ENCODE peak calls at places on chromosomes 11 and 22, in seven cellular contexts. Y is H9, N is neuronal stem cell, I is IMR-90, L is mesenchymal stem cell, Q is mesendoderm, X is trophoblast cell. R is an unnamed sample.

GRCh38 chr11:116866774-116867455 is 29.5 kb upstream of the APOA1 start:
- DNase-seq in I (no peak), Y (no peak), N (no peak), L (no peak), Q (no peak), X (peak; percentile 87), R (no peak)

GRCh38 chr11:45450189-45450588 is 164.0 kb upstream of the SYT13 start:
- DNase-seq in Q (no peak), N (no peak), X (no peak), L (no peak), Y (no peak), I (peak; percentile 29), R (no peak)

GRCh38 chr22:49022816-49023160 is 804.9 kb downstream of the BRD1 start:
- DNase-seq in Y (no peak), L (no peak), X (no peak), N (no peak), Q (no peak), I (no peak), R (no peak)

GRCh38 chr11:79691445-79691844 is 250.6 kb upstream of the TENM4 start:
- DNase-seq in X (no peak), Y (no peak), N (no peak), L (no peak), I (no peak), Q (no peak), R (no peak)

GRCh38 chr11:65111537-65112225 is at the start of gene TM7SF2:
- DNase-seq in N (peak; percentile 93), I (peak; percentile 86), Q (peak; percentile 97), L (peak; percentile 94), Y (peak; percentile 97), X (peak; percentile 95), R (peak; percentile 85)

GRCh38 chr22:30250713-30251267 is 4.2 kb upstream of the LIF start:
- DNase-seq in X (no peak), Q (no peak), N (no peak), I (peak; percentile 86), L (peak; percentile 46), Y (no peak), R (no peak)

GRCh38 chr11:80815752-80816453 is 1375.1 kb upstream of the TENM4 start:
- DNase-seq in X (no peak), Q (no peak), L (peak; percentile 7), Y (no peak), N (no peak), I (no peak), R (no peak)

GRCh38 chr11:118263694-118264567 is at the start of gene MPZL2:
- DNase-seq in X (peak; percentile 3), L (no peak), N (peak; percentile 18), Q (peak; percentile 57), I (no peak), Y (peak; percentile 74), R (no peak)

GRCh38 chr11:46107780-46108179 is 13.5 kb downstream of the PHF21A start:
- DNase-seq in I (no peak), Y (no peak), N (no peak), Q (peak; percentile 18), L (no peak), X (no peak), R (no peak)

GRCh38 chr11:114986365-114986764 is 308.0 kb downstream of the NXPE2 start:
- DNase-seq in Y (no peak), L (no peak), Q (no peak), N (no peak), I (no peak), X (no peak), R (no peak)

GRCh38 chr22:38267086-38267485 is 5.7 kb downstream of the TMEM184B start:
- DNase-seq in Q (no peak), L (peak; percentile 68), Y (peak; percentile 20), I (peak; percentile 31), N (no peak), X (peak; percentile 15), R (no peak)

GRCh38 chr22:48577014-48577690 is 1250.5 kb downstream of the BRD1 start:
- DNase-seq in X (no peak), I (no peak), Q (no peak), N (no peak), L (no peak), Y (peak; percentile 44), R (no peak)

GRCh38 chr22:41915035-41915782 is at the start of gene SHISA8:
- DNase-seq in Y (no peak), X (peak; percentile 55), N (no peak), L (peak; percentile 54), I (peak; percentile 7), Q (peak; percentile 49), R (no peak)

GRCh38 chr22:19722915-19723164 is 499 bp upstream of the GP1BB start:
- DNase-seq in Q (no peak), N (no peak), I (no peak), X (no peak), L (no peak), Y (no peak), R (peak; percentile 77)

GRCh38 chr22:20429254-20430100 is 8.1 kb downstream of the SCARF2 start:
- DNase-seq in Y (peak; percentile 90), L (no peak), X (peak; percentile 86), Q (peak; percentile 77), I (no peak), N (peak; percentile 72), R (peak; percentile 90)

GRCh38 chr11:58575377-58576020 is at the start of gene LPXN:
- DNase-seq in I (peak; percentile 63), X (peak; percentile 17), Q (no peak), L (peak; percentile 18), N (no peak), Y (no peak), R (no peak)

GRCh38 chr22:38222797-38223119 is 21.0 kb downstream of the MAFF start:
- DNase-seq in X (peak; percentile 26), Q (no peak), N (no peak), L (no peak), I (no peak), Y (no peak), R (no peak)

GRCh38 chr11:20840341-20840740 is 171.0 kb downstream of the NELL1 start:
- DNase-seq in Y (no peak), X (no peak), N (no peak), Q (no peak), L (no peak), I (no peak), R (no peak)

GRCh38 chr11:129373489-129373953 is 2.1 kb upstream of the BARX2 start:
- DNase-seq in Y (no peak), N (no peak), I (no peak), Q (peak; percentile 37), X (peak; percentile 64), L (peak; percentile 15), R (no peak)

GRCh38 chr22:24107668-24108067 is 73.6 kb upstream of the SUSD2 start:
- DNase-seq in Q (no peak), X (no peak), I (peak; percentile 90), L (no peak), N (no peak), Y (no peak), R (no peak)

GRCh38 chr11:1503708-1504104 is 17.1 kb upstream of the MOB2 start:
- DNase-seq in N (no peak), I (no peak), Q (no peak), X (no peak), L (no peak), Y (no peak), R (no peak)

GRCh38 chr11:123179571-123179970 is 15.5 kb downstream of the CLMP start:
- DNase-seq in Q (no peak), Y (no peak), X (no peak), L (no peak), N (no peak), I (no peak), R (no peak)

GRCh38 chr11:130180491-130180890 is 20.9 kb downstream of the ST14 start:
- DNase-seq in X (peak; percentile 24), Y (no peak), N (no peak), Q (no peak), I (peak; percentile 39), L (no peak), R (no peak)

GRCh38 chr22:44489817-44490216 is 8.2 kb downstream of the RTL6 start:
- DNase-seq in I (no peak), N (no peak), Y (no peak), L (no peak), Q (peak; percentile 16), X (no peak), R (no peak)

GRCh38 chr22:44005524-44005923 is 18.6 kb upstream of the PARVB start:
- DNase-seq in Y (no peak), I (no peak), X (no peak), L (no peak), N (no peak), Q (no peak), R (no peak)

GRCh38 chr11:35259529-35259928 is 120.6 kb downstream of the CD44 start:
- DNase-seq in Y (no peak), L (no peak), X (no peak), N (no peak), Q (no peak), I (no peak), R (no peak)

GRCh38 chr11:35257287-35257686 is 118.3 kb downstream of the CD44 start:
- DNase-seq in L (no peak), Y (no peak), N (no peak), Q (no peak), I (no peak), X (no peak), R (no peak)

GRCh38 chr11:35256296-35256695 is 117.3 kb downstream of the CD44 start:
- DNase-seq in X (no peak), L (no peak), Y (no peak), Q (no peak), N (no peak), I (no peak), R (no peak)

GRCh38 chr11:35253237-35253636 is 114.3 kb downstream of the CD44 start:
- DNase-seq in N (no peak), L (no peak), X (no peak), Q (no peak), Y (no peak), I (peak; percentile 44), R (no peak)

DNA sequence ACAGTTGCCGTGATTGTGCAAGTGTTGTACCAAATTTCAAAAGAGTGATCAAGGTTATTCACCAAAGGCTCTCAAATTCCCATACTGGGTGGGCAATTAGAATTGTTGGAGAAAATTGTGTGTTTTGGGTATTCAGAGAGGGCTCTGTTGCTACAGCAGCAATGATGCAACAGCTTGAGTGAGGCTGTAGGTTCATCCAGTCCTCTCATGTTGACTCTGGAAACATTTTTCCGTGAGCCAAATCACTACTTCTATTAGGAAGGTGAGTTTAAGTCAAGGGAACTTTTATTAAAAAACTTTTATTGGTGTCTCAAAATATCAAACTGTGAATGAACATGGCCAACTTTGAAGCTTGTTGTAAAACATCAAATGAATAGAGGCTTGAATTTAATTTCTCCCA is 116.5 kb downstream of the CD44 start:
- DNase-seq in N (no peak), Q (no peak), L (no peak), I (no peak), Y (no peak), X (no peak), R (no peak)
- H2BK120ac ChIP-seq in N (no peak overlapping the region), Q (no peak overlapping the region), L (no peak overlapping the region), I (no peak overlapping the region), Y (no peak overlapping the region), X (no peak overlapping the region), R (no peak overlapping the region)

GRCh38 chr11:77026743-77027142 is 7.5 kb upstream of the B3GNT6 start:
- DNase-seq in Y (no peak), L (no peak), Q (no peak), X (no peak), N (no peak), I (no peak), R (no peak)
- H4K8ac ChIP-seq in Y (no peak overlapping the region), L (no peak overlapping the region), Q (no peak overlapping the region), X (no peak overlapping the region), N (no peak overlapping the region), I (no peak overlapping the region), R (no peak overlapping the region)

GRCh38 chr11:125102025-125102424 is 9.4 kb downstream of the TMEM218 start:
- DNase-seq in Y (no peak), X (no peak), I (no peak), N (no peak), Q (no peak), L (no peak), R (no peak)
- H2BK120ac ChIP-seq in Y (no peak overlapping the region), X (no peak overlapping the region), I (no peak overlapping the region), N (no peak overlapping the region), Q (no peak overlapping the region), L (peak overlapping the region; percentile 23), R (no peak overlapping the region)

GRCh38 chr11:106763516-106763915 is 254.8 kb downstream of the GUCY1A2 start:
- DNase-seq in Y (no peak), N (no peak), I (no peak), X (no peak), Q (no peak), L (no peak), R (no peak)
- H4K8ac ChIP-seq in Y (no peak overlapping the region), N (no peak overlapping the region), I (no peak overlapping the region), X (no peak overlapping the region), Q (no peak overlapping the region), L (no peak overlapping the region), R (no peak overlapping the region)